ENCODE peak calls at places on chromosomes 2 and 18, in ten cellular contexts. One of them, this sample, is unnamed.

GRCh38 chr18:76006151-76006550 is 488.9 kb downstream of the ZNF516 start:
- DNase-seq in Peyer's patch: no peak
- DNase-seq in psoas muscle: no peak
- DNase-seq in SK-N-SH: no peak
- DNase-seq in mammary epithelial cell: no peak
- DNase-seq in kidney: no peak
- DNase-seq in dorsolateral prefrontal cortex: no peak
- DNase-seq in fibroblast of villous mesenchyme: no peak
- DNase-seq in ovary: no peak
- DNase-seq in A549: no peak
- DNase-seq in this sample: no peak

GRCh38 chr2:43060435-43061016 is 165.9 kb downstream of the ZFP36L2 start:
- DNase-seq in dorsolateral prefrontal cortex: no peak
- DNase-seq in Peyer's patch: no peak
- DNase-seq in SK-N-SH: no peak
- DNase-seq in A549: no peak
- DNase-seq in fibroblast of villous mesenchyme: no peak
- DNase-seq in psoas muscle: no peak
- DNase-seq in ovary: peak
- DNase-seq in kidney: peak
- DNase-seq in mammary epithelial cell: no peak
- DNase-seq in this sample: no peak

GRCh38 chr2:47310801-47311560 is 92.0 kb upstream of the MSH2 start:
- DNase-seq in A549: no peak
- DNase-seq in ovary: no peak
- DNase-seq in mammary epithelial cell: no peak
- DNase-seq in dorsolateral prefrontal cortex: peak
- DNase-seq in SK-N-SH: peak
- DNase-seq in psoas muscle: peak
- DNase-seq in fibroblast of villous mesenchyme: no peak
- DNase-seq in kidney: no peak
- DNase-seq in Peyer's patch: no peak
- DNase-seq in this sample: no peak

GRCh38 chr2:230176996-230177395 is 42.8 kb downstream of the SP110 start:
- DNase-seq in kidney: no peak
- DNase-seq in Peyer's patch: no peak
- DNase-seq in mammary epithelial cell: no peak
- DNase-seq in ovary: no peak
- DNase-seq in fibroblast of villous mesenchyme: no peak
- DNase-seq in SK-N-SH: no peak
- DNase-seq in dorsolateral prefrontal cortex: no peak
- DNase-seq in A549: no peak
- DNase-seq in psoas muscle: no peak
- DNase-seq in this sample: no peak

GRCh38 chr2:98634406-98635092 is 26.2 kb downstream of the UNC50 start:
- DNase-seq in ovary: no peak
- DNase-seq in A549: peak
- DNase-seq in fibroblast of villous mesenchyme: no peak
- DNase-seq in psoas muscle: no peak
- DNase-seq in kidney: no peak
- DNase-seq in dorsolateral prefrontal cortex: no peak
- DNase-seq in SK-N-SH: peak
- DNase-seq in Peyer's patch: no peak
- DNase-seq in mammary epithelial cell: peak
- DNase-seq in this sample: no peak

GRCh38 chr18:13712400-13713131 is 13.8 kb downstream of the FAM210A start:
- DNase-seq in SK-N-SH: no peak
- DNase-seq in fibroblast of villous mesenchyme: no peak
- DNase-seq in kidney: no peak
- DNase-seq in ovary: no peak
- DNase-seq in Peyer's patch: no peak
- DNase-seq in A549: no peak
- DNase-seq in psoas muscle: no peak
- DNase-seq in dorsolateral prefrontal cortex: no peak
- DNase-seq in mammary epithelial cell: no peak
- DNase-seq in this sample: no peak

GRCh38 chr2:227871375-227871788 is at the start of gene DAW1:
- DNase-seq in fibroblast of villous mesenchyme: peak
- DNase-seq in dorsolateral prefrontal cortex: peak
- DNase-seq in Peyer's patch: no peak
- DNase-seq in mammary epithelial cell: no peak
- DNase-seq in SK-N-SH: peak
- DNase-seq in psoas muscle: peak
- DNase-seq in A549: no peak
- DNase-seq in ovary: peak
- DNase-seq in kidney: peak
- DNase-seq in this sample: peak

GRCh38 chr2:70922591-70923234 is 13.0 kb upstream of the ATP6V1B1 start:
- DNase-seq in fibroblast of villous mesenchyme: no peak
- DNase-seq in mammary epithelial cell: no peak
- DNase-seq in dorsolateral prefrontal cortex: no peak
- DNase-seq in kidney: no peak
- DNase-seq in psoas muscle: no peak
- DNase-seq in SK-N-SH: peak
- DNase-seq in Peyer's patch: no peak
- DNase-seq in ovary: no peak
- DNase-seq in A549: no peak
- DNase-seq in this sample: no peak

GRCh38 chr2:221423212-221423804 is 148.8 kb downstream of the EPHA4 start:
- DNase-seq in A549: no peak
- DNase-seq in mammary epithelial cell: no peak
- DNase-seq in psoas muscle: no peak
- DNase-seq in fibroblast of villous mesenchyme: no peak
- DNase-seq in dorsolateral prefrontal cortex: no peak
- DNase-seq in Peyer's patch: no peak
- DNase-seq in SK-N-SH: no peak
- DNase-seq in ovary: no peak
- DNase-seq in kidney: no peak
- DNase-seq in this sample: no peak

GRCh38 chr2:181780159-181781081 is 100.1 kb upstream of the NEUROD1 start:
- DNase-seq in Peyer's patch: no peak
- DNase-seq in SK-N-SH: no peak
- DNase-seq in A549: no peak
- DNase-seq in fibroblast of villous mesenchyme: peak
- DNase-seq in mammary epithelial cell: no peak
- DNase-seq in kidney: peak
- DNase-seq in ovary: no peak
- DNase-seq in psoas muscle: no peak
- DNase-seq in dorsolateral prefrontal cortex: no peak
- DNase-seq in this sample: peak

GRCh38 chr2:241809383-241810303 is 650 bp downstream of the NEU4 start:
- DNase-seq in Peyer's patch: no peak
- DNase-seq in dorsolateral prefrontal cortex: no peak
- DNase-seq in kidney: peak
- DNase-seq in ovary: peak
- DNase-seq in fibroblast of villous mesenchyme: no peak
- DNase-seq in mammary epithelial cell: no peak
- DNase-seq in psoas muscle: no peak
- DNase-seq in A549: no peak
- DNase-seq in SK-N-SH: peak
- DNase-seq in this sample: no peak

GRCh38 chr2:240983996-240984498 is 14.4 kb upstream of the SNED1 start:
- DNase-seq in dorsolateral prefrontal cortex: no peak
- DNase-seq in mammary epithelial cell: no peak
- DNase-seq in kidney: peak
- DNase-seq in A549: no peak
- DNase-seq in fibroblast of villous mesenchyme: no peak
- DNase-seq in ovary: no peak
- DNase-seq in SK-N-SH: no peak
- DNase-seq in psoas muscle: peak
- DNase-seq in Peyer's patch: no peak
- DNase-seq in this sample: peak

GRCh38 chr2:182132605-182133004 is 147.0 kb downstream of the PPP1R1C start:
- DNase-seq in fibroblast of villous mesenchyme: peak
- DNase-seq in kidney: no peak
- DNase-seq in dorsolateral prefrontal cortex: no peak
- DNase-seq in A549: no peak
- DNase-seq in mammary epithelial cell: no peak
- DNase-seq in ovary: no peak
- DNase-seq in psoas muscle: no peak
- DNase-seq in Peyer's patch: no peak
- DNase-seq in SK-N-SH: no peak
- DNase-seq in this sample: peak

GRCh38 chr18:76098728-76099514 is 396.1 kb downstream of the ZNF516 start:
- DNase-seq in dorsolateral prefrontal cortex: no peak
- DNase-seq in kidney: no peak
- DNase-seq in SK-N-SH: no peak
- DNase-seq in fibroblast of villous mesenchyme: no peak
- DNase-seq in Peyer's patch: no peak
- DNase-seq in A549: no peak
- DNase-seq in ovary: peak
- DNase-seq in psoas muscle: no peak
- DNase-seq in mammary epithelial cell: no peak
- DNase-seq in this sample: no peak

GRCh38 chr2:157894694-157895450 is 18.7 kb upstream of the ACVR1 start:
- DNase-seq in fibroblast of villous mesenchyme: peak
- DNase-seq in SK-N-SH: no peak
- DNase-seq in A549: no peak
- DNase-seq in mammary epithelial cell: peak
- DNase-seq in dorsolateral prefrontal cortex: no peak
- DNase-seq in Peyer's patch: no peak
- DNase-seq in kidney: no peak
- DNase-seq in psoas muscle: peak
- DNase-seq in ovary: no peak
- DNase-seq in this sample: peak

GRCh38 chr2:7029291-7030059 is 112.3 kb downstream of the RNF144A start:
- DNase-seq in mammary epithelial cell: no peak
- DNase-seq in A549: no peak
- DNase-seq in kidney: peak
- DNase-seq in fibroblast of villous mesenchyme: no peak
- DNase-seq in psoas muscle: no peak
- DNase-seq in Peyer's patch: no peak
- DNase-seq in dorsolateral prefrontal cortex: no peak
- DNase-seq in ovary: no peak
- DNase-seq in SK-N-SH: no peak
- DNase-seq in this sample: no peak
- TF ChIP-seq CTCF in mammary epithelial cell: no peak
- TF ChIP-seq CTCF in A549: no peak
- TF ChIP-seq CTCF in kidney: no peak
- TF ChIP-seq CTCF in fibroblast of villous mesenchyme: no peak
- TF ChIP-seq CTCF in psoas muscle: peak
- TF ChIP-seq CTCF in Peyer's patch: no peak
- TF ChIP-seq CTCF in dorsolateral prefrontal cortex: peak
- TF ChIP-seq CTCF in ovary: no peak
- TF ChIP-seq CTCF in SK-N-SH: no peak
- TF ChIP-seq CTCF in this sample: no peak

DNA sequence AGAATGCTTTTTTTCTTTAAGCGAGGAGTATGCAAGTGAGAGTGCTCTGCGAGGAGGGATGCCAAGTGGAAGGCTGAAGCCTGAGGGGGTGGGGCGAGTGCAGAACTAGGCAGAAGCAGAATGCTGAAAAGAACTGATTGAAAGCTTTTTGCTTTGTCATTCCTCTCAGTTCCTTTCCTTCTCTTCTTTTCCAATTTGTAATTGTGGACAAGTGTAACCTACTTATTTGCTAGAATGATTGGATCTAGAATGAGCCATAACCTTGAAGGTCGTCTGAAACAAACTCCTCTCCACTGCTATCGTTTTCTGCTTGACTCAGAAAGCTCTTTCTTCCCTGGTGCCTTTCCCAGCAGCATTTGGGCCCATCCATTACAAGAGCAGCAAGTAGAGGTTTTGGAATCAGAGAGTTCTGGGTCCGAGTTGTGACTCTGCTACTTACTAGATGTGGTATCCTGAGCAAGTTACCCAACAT is 115.3 kb downstream of the METTL8 start:
- DNase-seq in SK-N-SH: no peak
- DNase-seq in fibroblast of villous mesenchyme: no peak
- DNase-seq in mammary epithelial cell: no peak
- DNase-seq in dorsolateral prefrontal cortex: peak
- DNase-seq in ovary: no peak
- DNase-seq in kidney: no peak
- DNase-seq in A549: no peak
- DNase-seq in psoas muscle: no peak
- DNase-seq in Peyer's patch: peak
- DNase-seq in this sample: no peak
- H3K4me3 ChIP-seq in SK-N-SH: no peak
- H3K4me3 ChIP-seq in fibroblast of villous mesenchyme: no peak
- H3K4me3 ChIP-seq in mammary epithelial cell: no peak
- H3K4me3 ChIP-seq in dorsolateral prefrontal cortex: no peak
- H3K4me3 ChIP-seq in ovary: no peak
- H3K4me3 ChIP-seq in kidney: no peak
- H3K4me3 ChIP-seq in A549: no peak
- H3K4me3 ChIP-seq in psoas muscle: no peak
- H3K4me3 ChIP-seq in Peyer's patch: no peak
- H3K4me3 ChIP-seq in this sample: no peak

GRCh38 chr2:83823238-83823637 is 635.8 kb downstream of the SUCLG1 start:
- DNase-seq in A549: no peak
- DNase-seq in SK-N-SH: no peak
- DNase-seq in mammary epithelial cell: no peak
- DNase-seq in ovary: no peak
- DNase-seq in Peyer's patch: no peak
- DNase-seq in psoas muscle: no peak
- DNase-seq in fibroblast of villous mesenchyme: no peak
- DNase-seq in kidney: no peak
- DNase-seq in dorsolateral prefrontal cortex: no peak
- DNase-seq in this sample: no peak

GRCh38 chr2:83817511-83817910 is 641.6 kb downstream of the SUCLG1 start:
- DNase-seq in SK-N-SH: no peak
- DNase-seq in ovary: no peak
- DNase-seq in A549: no peak
- DNase-seq in kidney: no peak
- DNase-seq in Peyer's patch: no peak
- DNase-seq in dorsolateral prefrontal cortex: no peak
- DNase-seq in fibroblast of villous mesenchyme: peak
- DNase-seq in psoas muscle: no peak
- DNase-seq in mammary epithelial cell: peak
- DNase-seq in this sample: no peak
- TF ChIP-seq CTCF in SK-N-SH: peak
- TF ChIP-seq CTCF in ovary: no peak
- TF ChIP-seq CTCF in A549: peak
- TF ChIP-seq CTCF in kidney: no peak
- TF ChIP-seq CTCF in Peyer's patch: no peak
- TF ChIP-seq CTCF in dorsolateral prefrontal cortex: peak
- TF ChIP-seq CTCF in fibroblast of villous mesenchyme: peak
- TF ChIP-seq CTCF in psoas muscle: no peak
- TF ChIP-seq CTCF in mammary epithelial cell: peak
- TF ChIP-seq CTCF in this sample: peak

DNA sequence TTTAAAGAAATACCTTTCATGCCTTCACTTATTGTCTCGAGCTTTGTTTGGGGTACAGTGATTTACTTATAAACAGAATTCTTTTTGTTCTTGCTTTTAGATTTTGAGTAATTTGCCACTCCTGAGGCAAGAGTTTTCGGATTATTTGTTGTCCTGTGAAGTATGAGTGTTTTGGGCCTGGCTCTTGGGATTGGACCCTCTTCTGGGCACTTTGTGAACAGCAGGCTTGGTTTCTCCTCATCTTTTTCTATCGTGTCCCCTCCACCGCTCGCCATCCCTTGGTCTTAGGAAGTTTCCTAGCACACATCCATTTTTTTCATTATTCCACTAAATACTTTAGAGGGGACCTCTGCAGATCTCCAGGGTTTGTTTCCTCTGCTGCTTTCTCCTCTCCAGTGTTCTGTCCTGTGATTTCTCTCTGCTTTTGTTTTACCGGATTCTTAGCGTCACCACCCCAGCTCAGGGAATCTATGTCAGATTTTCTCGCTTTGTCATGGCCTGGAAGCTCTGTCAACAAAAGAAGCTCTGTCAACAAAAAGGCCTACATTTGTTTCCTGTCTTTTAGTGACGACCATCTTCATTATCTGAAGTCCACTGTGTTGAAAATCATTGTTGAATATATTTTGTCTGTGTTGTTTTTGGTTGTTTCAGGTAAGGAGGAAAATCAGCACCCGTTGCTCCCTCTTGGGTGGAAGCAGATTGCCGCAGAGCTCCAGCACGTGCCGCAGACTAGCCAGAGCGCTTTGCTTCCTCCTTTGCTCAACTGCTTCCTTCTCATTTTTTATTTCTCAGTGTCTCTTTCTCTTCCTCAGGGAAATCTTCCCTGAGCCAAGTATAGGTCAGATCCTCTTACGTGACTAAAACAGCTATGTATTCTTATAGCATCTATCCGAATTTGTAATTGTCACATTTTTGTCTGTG is 27.8 kb downstream of the ANKRD62 start:
- DNase-seq in Peyer's patch: no peak
- DNase-seq in A549: no peak
- DNase-seq in ovary: no peak
- DNase-seq in dorsolateral prefrontal cortex: no peak
- DNase-seq in kidney: no peak
- DNase-seq in mammary epithelial cell: no peak
- DNase-seq in psoas muscle: no peak
- DNase-seq in fibroblast of villous mesenchyme: no peak
- DNase-seq in SK-N-SH: no peak
- DNase-seq in this sample: no peak
- H3K4me3 ChIP-seq in Peyer's patch: no peak
- H3K4me3 ChIP-seq in A549: no peak
- H3K4me3 ChIP-seq in ovary: no peak
- H3K4me3 ChIP-seq in dorsolateral prefrontal cortex: no peak
- H3K4me3 ChIP-seq in kidney: no peak
- H3K4me3 ChIP-seq in mammary epithelial cell: no peak
- H3K4me3 ChIP-seq in psoas muscle: no peak
- H3K4me3 ChIP-seq in fibroblast of villous mesenchyme: no peak
- H3K4me3 ChIP-seq in SK-N-SH: no peak
- H3K4me3 ChIP-seq in this sample: no peak